ENCODE peak calls at places on chromosome 12, in nine cellular contexts. C, N, P, Z, R, Y, H, Q and T are unnamed samples.

GRCh38 chr12:12786716-12787601 is 1.5 kb downstream of the APOLD1 start:
- DNase-seq in C (no peak), N (peak; percentile 81), R (peak; percentile 85), P (peak; percentile 71), Q (peak; percentile 87), Y (no peak), Z (peak; percentile 68), H (peak; percentile 63), T (peak; percentile 77)

GRCh38 chr12:18700254-18700653 is 37.6 kb downstream of the PLCZ1 start:
- DNase-seq in R (peak; percentile 23), Z (no peak), N (no peak), C (peak; percentile 78), P (no peak), H (no peak), Y (peak; percentile 82), Q (peak; percentile 64), T (peak; percentile 99)

GRCh38 chr12:49553512-49554088 is 14.3 kb downstream of the MCRS1 start:
- DNase-seq in Y (no peak), C (no peak), Z (peak; percentile 79), P (no peak), R (peak; percentile 70), H (no peak), N (no peak), Q (peak; percentile 42), T (no peak)

GRCh38 chr12:95202691-95203476 is 14.4 kb downstream of the FGD6 start:
- DNase-seq in H (no peak), Y (no peak), C (no peak), N (no peak), P (no peak), Q (peak; percentile 54), Z (no peak), R (no peak), T (peak; percentile 40)

GRCh38 chr12:2051700-2052625 is 824 bp upstream of the CACNA1C start:
- DNase-seq in P (no peak), R (no peak), N (no peak), C (no peak), Z (no peak), H (no peak), Y (no peak), Q (no peak), T (peak; percentile 19)

GRCh38 chr12:116556356-116556952 is 2.7 kb upstream of the MAP1LC3B2 start:
- DNase-seq in Q (no peak), R (no peak), H (no peak), P (no peak), N (no peak), C (no peak), Z (no peak), Y (no peak), T (no peak)

GRCh38 chr12:116346751-116347150 is 69.3 kb upstream of the MED13L start:
- DNase-seq in C (no peak), Q (peak; percentile 85), Z (peak; percentile 73), R (peak; percentile 58), Y (peak; percentile 76), H (peak; percentile 44), P (no peak), N (no peak), T (peak; percentile 96)

GRCh38 chr12:61808856-61809255 is 451.3 kb upstream of the USP15 start:
- DNase-seq in H (no peak), Q (peak; percentile 1), R (peak; percentile 25), N (no peak), Z (peak; percentile 84), Y (no peak), P (no peak), C (no peak), T (no peak)

GRCh38 chr12:11705010-11705409 is 55.5 kb downstream of the ETV6 start:
- DNase-seq in H (peak; percentile 64), R (peak; percentile 62), C (peak; percentile 96), Y (peak; percentile 77), P (no peak), N (no peak), Q (peak; percentile 94), Z (peak; percentile 96), T (peak; percentile 99)

GRCh38 chr12:45214071-45214470 is 1.8 kb upstream of the ANO6 start:
- DNase-seq in Y (no peak), N (no peak), H (no peak), P (no peak), R (no peak), C (no peak), Z (no peak), Q (no peak), T (no peak)

GRCh38 chr12:89414322-89414721 is 62.0 kb upstream of the DUSP6 start:
- DNase-seq in R (no peak), H (no peak), P (no peak), Z (no peak), Q (no peak), C (peak; percentile 44), N (no peak), Y (no peak), T (no peak)

GRCh38 chr12:6182279-6182898 is 17.8 kb upstream of the CD9 start:
- DNase-seq in R (peak; percentile 52), P (no peak), H (peak; percentile 36), Q (peak; percentile 87), Y (no peak), C (no peak), N (peak; percentile 71), Z (peak; percentile 85), T (peak; percentile 89)

GRCh38 chr12:85713368-85713767 is 122.8 kb downstream of the RASSF9 start:
- DNase-seq in C (no peak), H (no peak), R (no peak), Q (peak; percentile 20), N (no peak), Z (no peak), P (no peak), Y (no peak), T (peak; percentile 96)

GRCh38 chr12:15899282-15899870 is 11.8 kb upstream of the DERA start:
- DNase-seq in Y (no peak), C (no peak), R (peak; percentile 11), P (no peak), H (no peak), N (no peak), Q (peak; percentile 49), Z (peak; percentile 37), T (peak; percentile 43)

GRCh38 chr12:7989827-7990491 is 42.6 kb upstream of the FOXJ2 start:
- DNase-seq in H (no peak), C (no peak), Q (no peak), Z (no peak), N (no peak), R (no peak), P (no peak), Y (no peak), T (no peak)

GRCh38 chr12:42143401-42144173 is 1.1 kb downstream of the GXYLT1 start:
- DNase-seq in Z (peak; percentile 33), C (no peak), Y (no peak), Q (peak; percentile 54), H (no peak), N (no peak), P (no peak), R (no peak), T (peak; percentile 45)

GRCh38 chr12:27979145-27979544 is 6.6 kb upstream of the PTHLH start:
- DNase-seq in Z (no peak), R (no peak), N (no peak), H (no peak), P (no peak), C (no peak), Y (no peak), Q (no peak), T (peak; percentile 70)

GRCh38 chr12:113187588-113187987 is 2.1 kb downstream of the RITA1 start:
- DNase-seq in C (no peak), H (no peak), R (no peak), Q (no peak), P (no peak), Y (no peak), N (no peak), Z (no peak), T (no peak)

GRCh38 chr12:59626382-59626781 is 30.6 kb downstream of the SLC16A7 start:
- DNase-seq in R (peak; percentile 16), Y (no peak), N (no peak), C (no peak), Z (peak; percentile 79), H (no peak), P (no peak), Q (no peak), T (peak; percentile 13)

GRCh38 chr12:101671839-101672238 is 25.6 kb upstream of the CHPT1 start:
- DNase-seq in H (no peak), C (no peak), Y (no peak), N (no peak), Q (no peak), R (no peak), Z (no peak), P (no peak), T (no peak)

GRCh38 chr12:115932073-115932472 is 345.4 kb downstream of the MED13L start:
- DNase-seq in R (no peak), Z (no peak), N (no peak), C (no peak), Q (no peak), H (no peak), P (no peak), Y (no peak), T (no peak)

GRCh38 chr12:99810718-99811593 is 163.4 kb downstream of the GARIN6 start:
- DNase-seq in H (no peak), C (no peak), R (no peak), N (no peak), P (no peak), Z (peak; percentile 31), Q (peak; percentile 39), Y (no peak), T (peak; percentile 49)
- TF ChIP-seq CTCF in H (peak; percentile 45), C (peak; percentile 40), R (peak; percentile 42), N (peak; percentile 53), P (no peak), Z (peak; percentile 5), Q (peak; percentile 45), Y (peak; percentile 23), T (peak; percentile 49)

GRCh38 chr12:65840793-65841670 is 16.7 kb downstream of the HMGA2 start:
- DNase-seq in N (no peak), Y (no peak), P (no peak), H (no peak), Z (no peak), C (no peak), Q (no peak), R (no peak), T (no peak)
- TF ChIP-seq CTCF in N (no peak), Y (no peak), P (no peak), H (no peak), Z (no peak), C (peak; percentile 5), Q (peak; percentile 32), R (no peak), T (no peak)

GRCh38 chr12:123744836-123745235 is 17.3 kb upstream of the DNAH10 start:
- DNase-seq in Y (no peak), R (no peak), C (no peak), N (no peak), H (no peak), P (peak; percentile 27), Z (no peak), Q (no peak), T (no peak)
- TF ChIP-seq CTCF in Y (peak; percentile 13), R (no peak), C (no peak), N (no peak), H (no peak), P (no peak), Z (peak; percentile 7), Q (peak; percentile 21), T (no peak)

DNA sequence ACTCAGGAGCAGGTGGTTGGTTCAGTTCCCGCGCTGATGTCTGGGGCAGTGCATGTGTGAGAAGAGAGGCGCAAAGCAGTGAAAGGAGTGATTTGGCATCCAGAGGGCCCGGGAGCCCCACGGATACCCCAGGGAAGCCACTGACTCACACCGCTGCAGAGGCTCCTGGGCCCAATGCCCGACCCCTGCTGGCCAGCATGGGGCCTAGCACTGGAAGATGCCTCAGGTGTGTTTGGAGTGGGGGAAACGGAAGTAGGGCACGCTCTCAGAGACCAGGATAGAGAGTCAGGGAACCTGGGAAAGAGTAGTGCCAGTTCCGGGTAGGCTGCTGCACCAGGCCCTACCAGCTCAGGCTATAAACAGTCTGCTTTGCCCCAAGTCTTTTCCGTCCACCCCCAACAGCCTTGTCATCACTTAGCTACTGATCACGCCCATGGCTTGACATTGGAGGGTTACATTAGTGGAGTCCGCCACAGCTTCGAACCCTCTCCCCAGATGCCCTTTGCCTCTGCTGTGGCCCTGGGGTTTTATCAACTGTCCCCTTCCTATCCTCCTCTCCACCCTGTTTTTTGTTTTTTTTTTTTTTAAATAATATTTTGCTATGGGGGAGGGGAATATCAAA is 9.5 kb upstream of the CSAD start:
- DNase-seq in P (peak; percentile 78), Z (peak; percentile 51), R (peak; percentile 50), N (no peak), H (no peak), Q (peak; percentile 79), Y (no peak), C (no peak), T (peak; percentile 69)
- TF ChIP-seq CTCF in P (peak; percentile 53), Z (peak; percentile 95), R (peak; percentile 44), N (peak; percentile 55), H (peak; percentile 54), Q (peak; percentile 96), Y (peak; percentile 89), C (peak; percentile 92), T (peak; percentile 95)